ENCODE peak calls at places on chromosome 11, in five cellular contexts. E, D, B, O and W are unnamed samples. For H3K79me1, the result is how much of the 10 kb centered on the place peaks cover.

GRCh38 chr11:40306938-40307548 is 1152.4 kb downstream of the LRRC4C start:
- DNase-seq in E (peak), D (peak), B (peak), O (no peak), W (no peak)

GRCh38 chr11:102914238-102915043 is 39.7 kb upstream of the MMP12 start:
- DNase-seq in E (peak), D (peak), B (peak), O (peak), W (peak)

GRCh38 chr11:119545978-119546915 is 123.3 kb upstream of the THY1 start:
- DNase-seq in E (no peak), D (no peak), B (no peak), O (no peak), W (no peak)

GRCh38 chr11:13965337-13965736 is 2.8 kb downstream of the SPON1 start:
- DNase-seq in E (no peak), D (no peak), B (no peak), O (peak), W (no peak)

GRCh38 chr11:77879218-77879617 is 58.3 kb downstream of the AAMDC start:
- DNase-seq in E (no peak), D (peak), B (no peak), O (no peak), W (no peak)

GRCh38 chr11:86671386-86672006 is 920 bp downstream of the ME3 start:
- DNase-seq in E (no peak), D (no peak), B (no peak), O (peak), W (peak)

GRCh38 chr11:12853652-12854296 is 155.3 kb upstream of the RASSF10 start:
- DNase-seq in E (no peak), D (peak), B (peak), O (no peak), W (no peak)

GRCh38 chr11:17498058-17498457 is 21.4 kb upstream of the ABCC8 start:
- DNase-seq in E (no peak), D (no peak), B (peak), O (peak), W (peak)

GRCh38 chr11:22539851-22540376 is 85.7 kb downstream of the FANCF start:
- DNase-seq in E (peak), D (peak), B (peak), O (no peak), W (no peak)

GRCh38 chr11:128685383-128686044 is 8.4 kb upstream of the FLI1 start:
- DNase-seq in E (no peak), D (no peak), B (no peak), O (no peak), W (no peak)

GRCh38 chr11:115054541-115055538 is 376.5 kb downstream of the NXPE2 start:
- DNase-seq in E (no peak), D (peak), B (peak), O (no peak), W (no peak)

GRCh38 chr11:28289444-28289843 is 181.3 kb downstream of the METTL15 start:
- DNase-seq in E (no peak), D (no peak), B (peak), O (no peak), W (no peak)

GRCh38 chr11:765025-765801 is 12.1 kb downstream of the GATD1 start:
- DNase-seq in E (no peak), D (peak), B (peak), O (peak), W (peak)

GRCh38 chr11:71425851-71426250 is 22.3 kb downstream of the DHCR7 start:
- DNase-seq in E (no peak), D (no peak), B (no peak), O (no peak), W (no peak)

GRCh38 chr11:110759972-110760381 is 47.7 kb upstream of the ARHGAP20 start:
- DNase-seq in E (no peak), D (peak), B (peak), O (no peak), W (no peak)

GRCh38 chr11:10388574-10388973 is 66.5 kb upstream of the AMPD3 start:
- DNase-seq in E (no peak), D (no peak), B (no peak), O (no peak), W (no peak)

GRCh38 chr11:117915219-117915618 is 14.0 kb downstream of the TMPRSS13 start:
- DNase-seq in E (no peak), D (no peak), B (no peak), O (peak), W (no peak)

GRCh38 chr11:7538023-7538422 is 24.2 kb downstream of the PPFIBP2 start:
- DNase-seq in E (no peak), D (no peak), B (no peak), O (no peak), W (no peak)

GRCh38 chr11:105609832-105610781 is at the start of gene GRIA4:
- DNase-seq in E (peak), D (peak), B (peak), O (peak), W (peak)

GRCh38 chr11:2793781-2794418 is 91.7 kb downstream of the CDKN1C start:
- DNase-seq in E (no peak), D (no peak), B (no peak), O (no peak), W (peak)

GRCh38 chr11:61693897-61694840 is 14.0 kb downstream of the DAGLA start:
- DNase-seq in E (no peak), D (no peak), B (no peak), O (no peak), W (no peak)

GRCh38 chr11:27282141-27282590 is 80.8 kb downstream of the CCDC34 start:
- DNase-seq in E (no peak), D (peak), B (no peak), O (no peak), W (no peak)

GRCh38 chr11:1219446-1219835 is 3.4 kb upstream of the MUC5B start:
- DNase-seq in E (no peak), D (no peak), B (no peak), O (no peak), W (no peak)

GRCh38 chr11:115155978-115156377 is 348.2 kb downstream of the CADM1 start:
- DNase-seq in E (no peak), D (no peak), B (no peak), O (no peak), W (no peak)

GRCh38 chr11:126723665-126724045 is 276.9 kb downstream of the KIRREL3 start:
- DNase-seq in E (no peak), D (peak), B (no peak), O (no peak), W (no peak)

GRCh38 chr11:2374456-2375201 is 2.5 kb upstream of the CD81 start:
- DNase-seq in E (no peak), D (no peak), B (no peak), O (no peak), W (no peak)

GRCh38 chr11:45959851-45960250 is 37.4 kb downstream of the LARGE2 start:
- DNase-seq in E (no peak), D (no peak), B (no peak), O (no peak), W (no peak)

GRCh38 chr11:9806946-9807687 is 143.2 kb downstream of the SWAP70 start:
- DNase-seq in E (no peak), D (no peak), B (no peak), O (no peak), W (no peak)

GRCh38 chr11:48193876-48194275 is 22.7 kb upstream of the OR4B1 start:
- DNase-seq in E (no peak), D (peak), B (no peak), O (no peak), W (no peak)

GRCh38 chr11:44909557-44909956 is 41.1 kb downstream of the TP53I11 start:
- DNase-seq in E (no peak), D (no peak), B (no peak), O (no peak), W (no peak)

GRCh38 chr11:43937434-43938411 is 4.7 kb upstream of the C11orf96 start:
- DNase-seq in E (no peak), D (peak), B (no peak), O (no peak), W (no peak)

GRCh38 chr11:130383363-130384168 is 44.8 kb downstream of the ADAMTS8 start:
- DNase-seq in E (peak), D (peak), B (peak), O (peak), W (peak)

DNA sequence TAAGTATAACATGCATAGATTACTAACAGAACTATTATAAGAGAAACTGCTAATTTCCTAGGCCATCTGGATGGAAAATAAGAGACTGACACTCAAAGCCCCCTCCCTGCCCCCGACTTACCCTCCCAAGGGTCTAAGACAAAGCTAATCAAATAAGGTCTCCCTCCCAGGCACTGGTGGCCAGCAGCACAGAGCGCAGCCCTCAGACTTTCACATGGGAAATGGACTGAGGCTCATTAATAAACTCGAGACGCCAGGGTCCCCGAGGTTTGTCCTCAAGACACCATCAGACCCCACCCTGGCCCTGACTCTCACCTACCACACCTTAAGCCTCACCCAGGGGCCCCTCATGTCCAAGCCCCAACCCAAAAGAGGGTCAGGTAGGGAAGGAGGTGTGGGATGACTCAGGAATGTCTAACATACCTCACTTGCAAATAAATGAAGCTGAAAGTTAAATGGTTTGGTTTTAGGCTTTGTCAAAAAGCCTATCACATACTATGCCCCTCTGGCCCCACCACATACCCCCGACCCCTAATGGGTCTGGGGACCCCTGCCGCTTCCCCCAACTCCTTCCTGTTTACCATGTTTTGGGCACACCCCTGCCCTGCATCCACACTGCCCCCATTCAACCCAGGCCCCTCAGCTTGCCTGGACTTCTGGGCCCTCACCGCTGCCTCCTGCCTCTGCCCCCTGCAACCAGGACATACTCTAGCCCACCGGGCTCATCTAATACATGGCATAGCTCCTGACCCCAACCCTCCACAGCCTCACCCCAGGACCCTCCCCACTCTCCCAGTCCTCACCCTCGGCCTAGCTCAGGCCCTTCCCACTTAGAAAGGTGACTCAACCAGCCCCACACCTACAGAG is 11.4 kb downstream of the ARAP1 start:
- DNase-seq in E (no peak), D (no peak), B (peak), O (no peak), W (no peak)
- H3K79me1 ChIP-seq in E (under half), D (under half), B (under half), O (under half), W (under half)

DNA sequence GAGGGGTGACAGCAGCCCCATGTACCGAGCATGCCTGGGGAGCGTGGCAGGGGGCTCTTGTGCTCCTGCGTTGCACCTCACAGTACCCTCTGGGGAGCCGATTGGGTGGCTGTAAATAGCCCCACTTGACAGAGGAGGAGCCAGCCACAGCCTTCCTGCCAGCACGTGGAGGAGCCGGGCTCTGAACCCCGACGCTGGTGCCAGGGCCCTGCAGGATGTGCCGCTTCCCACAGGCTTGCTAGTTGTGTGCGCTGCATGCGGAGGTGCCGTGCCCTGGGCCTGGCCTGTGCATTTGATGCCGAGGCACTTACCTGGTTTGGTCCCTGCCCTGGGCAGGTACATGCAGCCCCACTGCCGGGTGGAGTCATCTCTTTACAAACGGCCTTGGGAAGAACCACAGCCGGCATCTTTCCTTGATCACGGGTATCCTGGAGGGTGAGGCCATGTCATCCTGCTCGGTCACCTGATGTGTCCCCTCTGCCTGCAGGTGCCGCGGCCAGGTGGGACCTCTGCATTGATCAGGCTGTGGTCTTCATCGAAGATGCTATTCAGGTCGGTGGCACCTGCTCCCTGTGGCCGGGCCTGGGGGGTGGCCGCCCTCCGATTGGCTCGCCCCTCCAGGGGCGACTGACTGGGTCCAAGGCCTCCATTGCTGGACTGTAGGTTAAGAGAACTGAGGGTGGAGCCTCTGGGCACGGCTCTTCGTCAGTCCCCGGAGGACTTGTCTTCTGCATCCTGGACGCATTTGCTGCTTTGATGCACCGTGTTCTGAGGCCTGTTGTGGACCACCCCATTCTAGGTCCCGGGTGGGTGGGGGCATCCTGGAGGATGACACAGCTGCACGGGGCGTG is 5.0 kb downstream of the TPCN2 start:
- DNase-seq in E (no peak), D (no peak), B (no peak), O (no peak), W (no peak)
- H3K79me1 ChIP-seq in E (under half), D (under half), B (under half), O (under half), W (under half)

GRCh38 chr11:125224391-125225015 is 60.0 kb downstream of the PKNOX2 start:
- DNase-seq in E (no peak), D (peak), B (peak), O (peak), W (no peak)
- H3K79me1 ChIP-seq in E (under half), D (under half), B (under half), O (under half), W (under half)

DNA sequence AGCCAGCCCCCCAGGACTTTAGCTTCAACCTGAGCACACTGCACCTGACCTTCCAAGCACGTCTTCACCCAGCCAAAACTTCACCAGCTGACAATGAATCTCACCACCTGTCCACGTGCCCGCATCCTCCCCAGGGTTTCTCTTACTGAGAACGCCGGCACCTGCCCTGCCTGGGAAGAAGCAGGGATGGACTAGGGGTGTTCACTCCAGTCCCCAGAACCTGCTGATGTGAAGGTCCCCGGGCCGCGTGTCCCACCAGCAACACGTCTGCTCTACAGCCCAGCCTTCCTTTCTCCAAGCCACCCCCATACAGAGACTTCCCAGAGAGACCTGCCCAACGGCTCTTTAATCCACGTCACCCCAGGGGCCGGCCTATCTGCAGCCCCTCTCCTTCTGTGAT is 12.8 kb downstream of the CPT1A start:
- DNase-seq in E (no peak), D (no peak), B (no peak), O (no peak), W (no peak)
- H3K79me1 ChIP-seq in E (under half), D (under half), B (under half), O (under half), W (under half)

GRCh38 chr11:66934971-66935779 is 23.0 kb downstream of the PC start:
- DNase-seq in E (no peak), D (peak), B (no peak), O (no peak), W (no peak)
- H3K79me1 ChIP-seq in E (under half), D (under half), B (under half), O (under half), W (under half)